ENCODE peak calls at places on chromosomes 11 and 22, in nine cellular contexts. X is CD4-positive, alpha-beta memory T cell; G is HFFc6; H is fibroblast of mammary gland; P is WERI-Rb-1; U is mesenchymal stem cell; L is B cell; M is heart right ventricle; T is T-helper 9 cell. E is an unnamed sample.

GRCh38 chr11:75013051-75013450 is 24.3 kb downstream of the NEU3 start:
- DNase-seq in H (peak), M (no peak), X (no peak), T (no peak), U (peak), G (no peak), L (no peak), P (no peak), E (no peak)

GRCh38 chr22:32545801-32546200 is 71.2 kb downstream of the FBXO7 start:
- DNase-seq in P (no peak), M (no peak), G (peak), L (no peak), H (no peak), U (peak), X (no peak), T (no peak), E (no peak)

GRCh38 chr22:47620391-47620790 is 857.9 kb downstream of the TBC1D22A start:
- DNase-seq in L (no peak), P (no peak), H (no peak), M (no peak), X (no peak), G (no peak), U (no peak), T (no peak), E (no peak)

GRCh38 chr11:103907548-103908455 is 128.6 kb upstream of the DDI1 start:
- DNase-seq in U (peak), G (peak), T (no peak), L (no peak), M (no peak), X (no peak), P (no peak), H (peak), E (peak)

GRCh38 chr11:43547411-43547718 is 133.2 kb upstream of the HSD17B12 start:
- DNase-seq in X (no peak), L (no peak), H (peak), G (no peak), T (no peak), P (no peak), M (no peak), U (no peak), E (no peak)

GRCh38 chr11:3831378-3832239 is 9.2 kb downstream of the RHOG start:
- DNase-seq in H (no peak), M (peak), X (no peak), G (no peak), T (no peak), U (no peak), L (no peak), P (no peak), E (no peak)

GRCh38 chr22:28864878-28865596 is 18.3 kb upstream of the ZNRF3 start:
- DNase-seq in M (no peak), U (no peak), P (no peak), H (no peak), X (no peak), T (no peak), G (no peak), L (no peak), E (no peak)

GRCh38 chr11:35082322-35083180 is 56.4 kb upstream of the CD44 start:
- DNase-seq in H (peak), G (peak), X (peak), T (peak), P (no peak), L (peak), M (peak), U (peak), E (peak)

GRCh38 chr11:1675536-1676253 is 21.3 kb upstream of the KRTAP5-6 start:
- DNase-seq in G (no peak), L (no peak), H (no peak), T (no peak), U (no peak), P (no peak), M (no peak), X (no peak), E (no peak)

GRCh38 chr22:31346733-31347250 is 646 bp upstream of the PATZ1 start:
- DNase-seq in G (no peak), T (peak), L (peak), U (peak), X (peak), M (peak), P (peak), H (peak), E (peak)

GRCh38 chr11:12494699-12495098 is 117.3 kb downstream of the PARVA start:
- DNase-seq in M (no peak), L (no peak), T (no peak), X (no peak), P (no peak), G (peak), U (peak), H (peak), E (no peak)

GRCh38 chr11:75346912-75347647 is 4.4 kb downstream of the ARRB1 start:
- DNase-seq in G (peak), H (peak), L (no peak), M (no peak), P (no peak), T (no peak), X (no peak), U (peak), E (peak)

GRCh38 chr11:65436412-65437032 is 13.9 kb downstream of the NEAT1 start:
- DNase-seq in H (peak), X (no peak), T (no peak), M (no peak), L (no peak), P (no peak), G (no peak), U (peak), E (no peak)